ENCODE peak calls at places on chromosomes 11 and 22, in ten cellular contexts. S, C, B, E, F, L, G, M, I and U are unnamed samples.

GRCh38 chr11:65822760-65823528 is 10.8 kb upstream of the SNX32 start:
- DNase-seq in E (no peak), I (no peak), L (no peak), S (no peak), B (no peak), G (no peak), C (peak), M (no peak), F (no peak), U (no peak)

GRCh38 chr11:36051235-36052072 is 107.6 kb downstream of the LDLRAD3 start:
- DNase-seq in S (no peak), E (no peak), C (no peak), M (no peak), L (no peak), I (no peak), B (no peak), G (no peak), F (no peak), U (no peak)

GRCh38 chr11:7480132-7480531 is 5.2 kb upstream of the OLFML1 start:
- DNase-seq in L (no peak), C (no peak), E (no peak), G (no peak), I (no peak), M (no peak), S (no peak), F (no peak), B (no peak), U (no peak)

GRCh38 chr11:12411806-12412727 is 34.7 kb downstream of the PARVA start:
- DNase-seq in E (peak), B (peak), F (peak), S (peak), I (no peak), M (peak), L (peak), C (no peak), G (peak), U (peak)

GRCh38 chr11:16898274-16898985 is 115.8 kb downstream of the PLEKHA7 start:
- DNase-seq in C (no peak), E (no peak), F (no peak), I (no peak), M (no peak), L (no peak), G (no peak), S (no peak), B (no peak), U (no peak)

GRCh38 chr11:77322506-77322905 is 21.0 kb upstream of the GDPD4 start:
- DNase-seq in G (no peak), I (no peak), F (no peak), C (no peak), L (no peak), S (no peak), B (no peak), M (no peak), E (no peak), U (no peak)

GRCh38 chr11:27471588-27472397 is 797 bp downstream of the LGR4 start:
- DNase-seq in C (peak), L (no peak), S (peak), F (no peak), B (peak), M (peak), I (peak), E (no peak), G (peak), U (peak)

GRCh38 chr22:24550028-24550901 is 4.7 kb downstream of the GUCD1 start:
- DNase-seq in G (no peak), B (no peak), M (no peak), S (no peak), F (no peak), C (peak), L (no peak), E (no peak), I (no peak), U (no peak)

GRCh38 chr11:2383823-2384722 is 7.0 kb downstream of the CD81 start:
- DNase-seq in G (peak), I (no peak), B (no peak), E (no peak), L (no peak), F (no peak), C (peak), M (no peak), S (peak), U (peak)

GRCh38 chr22:37276771-37277170 is 5.5 kb upstream of the CYTH4 start:
- DNase-seq in S (no peak), L (no peak), I (no peak), B (no peak), G (no peak), M (no peak), C (no peak), E (no peak), F (no peak), U (no peak)

GRCh38 chr11:68008381-68009337 is 1.5 kb upstream of the ALDH3B1 start:
- DNase-seq in L (no peak), G (no peak), F (no peak), M (peak), E (no peak), C (peak), S (no peak), B (no peak), I (no peak), U (peak)

GRCh38 chr22:24416611-24417010 is 10.8 kb upstream of the ADORA2A start:
- DNase-seq in S (no peak), L (no peak), C (no peak), G (no peak), B (no peak), I (no peak), E (no peak), M (no peak), F (no peak), U (no peak)

GRCh38 chr11:70135142-70136132 is 57.3 kb downstream of the ANO1 start:
- DNase-seq in G (no peak), C (no peak), I (no peak), B (no peak), S (no peak), M (no peak), F (no peak), L (no peak), E (no peak), U (no peak)

GRCh38 chr11:96178014-96178745 is 164.8 kb downstream of the MAML2 start:
- DNase-seq in C (no peak), M (no peak), G (no peak), F (no peak), E (no peak), L (no peak), S (no peak), B (no peak), I (no peak), U (no peak)

GRCh38 chr11:10117709-10118341 is 176.2 kb downstream of the SBF2 start:
- DNase-seq in M (no peak), E (no peak), S (no peak), I (no peak), C (no peak), F (no peak), G (no peak), L (no peak), B (no peak), U (peak)

GRCh38 chr11:124078591-124078990 is 36.7 kb upstream of the VWA5A start:
- DNase-seq in C (no peak), F (no peak), B (no peak), G (no peak), L (no peak), I (no peak), S (no peak), E (no peak), M (no peak), U (no peak)

GRCh38 chr11:35347921-35348331 is 71.4 kb downstream of the SLC1A2 start:
- DNase-seq in M (no peak), S (peak), E (no peak), L (no peak), B (no peak), G (no peak), C (no peak), I (no peak), F (no peak), U (peak)

GRCh38 chr22:19178659-19179471 is at the start of gene SLC25A1:
- DNase-seq in L (peak), I (peak), F (peak), B (peak), E (peak), M (peak), S (peak), G (peak), C (peak), U (peak)

GRCh38 chr11:1563697-1564534 is 8.2 kb downstream of the DUSP8 start:
- DNase-seq in F (no peak), B (no peak), G (no peak), M (no peak), I (no peak), C (no peak), L (no peak), E (no peak), S (no peak), U (no peak)

GRCh38 chr11:32184057-32185055 is 93.5 kb downstream of the RCN1 start:
- DNase-seq in M (peak), C (no peak), B (no peak), S (no peak), F (no peak), E (no peak), I (no peak), G (no peak), L (no peak), U (no peak)